ENCODE peak calls at places on chromosomes 3 and 15, in four cellular contexts. O, H, R and B are unnamed samples.

GRCh38 chr3:129633751-129634481 is 27.4 kb upstream of the PLXND1 start:
- DNase-seq in O (no peak), H (no peak), R (no peak), B (no peak)

GRCh38 chr15:63073497-63074172 is 31.1 kb downstream of the TPM1 start:
- DNase-seq in O (no peak), H (no peak), R (no peak), B (no peak)

GRCh38 chr3:148654433-148654832 is 43.3 kb upstream of the AGTR1 start:
- DNase-seq in O (no peak), H (no peak), R (no peak), B (no peak)

GRCh38 chr15:61327019-61327631 is 98.0 kb upstream of the RORA start:
- DNase-seq in O (peak; percentile 45), H (peak; percentile 63), R (no peak), B (no peak)

GRCh38 chr15:24961967-24962366 is 7.2 kb downstream of the SNRPN start:
- DNase-seq in O (no peak), H (no peak), R (no peak), B (no peak)

GRCh38 chr15:75362642-75363249 is 5.7 kb downstream of the MAN2C1 start:
- DNase-seq in O (no peak), H (no peak), R (no peak), B (no peak)

GRCh38 chr3:134655706-134656105 is 4.9 kb upstream of the KY start:
- DNase-seq in O (no peak), H (no peak), R (no peak), B (no peak)

GRCh38 chr3:45693941-45694521 is 4.8 kb downstream of the SACM1L start:
- DNase-seq in O (no peak), H (no peak), R (no peak), B (no peak)

GRCh38 chr3:106333911-106334618 is 465.3 kb upstream of the CBLB start:
- DNase-seq in O (no peak), H (no peak), R (no peak), B (no peak)

GRCh38 chr3:22962244-22962643 is 240.9 kb upstream of the UBE2E2 start:
- DNase-seq in O (no peak), H (no peak), R (no peak), B (no peak)

GRCh38 chr3:67733269-67733950 is 79.0 kb upstream of the SUCLG2 start:
- DNase-seq in O (no peak), H (no peak), R (no peak), B (no peak)

GRCh38 chr3:39028466-39028865 is 23.3 kb downstream of the SCN11A start:
- DNase-seq in O (no peak), H (no peak), R (no peak), B (no peak)

GRCh38 chr15:76209948-76210347 is 101.3 kb downstream of the ETFA start:
- DNase-seq in O (no peak), H (no peak), R (no peak), B (no peak)

GRCh38 chr15:37824717-37825382 is 109.6 kb upstream of the TMCO5A start:
- DNase-seq in O (no peak), H (no peak), R (no peak), B (peak; percentile 2)

GRCh38 chr15:72516734-72517133 is 42.6 kb downstream of the ARIH1 start:
- DNase-seq in O (no peak), H (no peak), R (no peak), B (no peak)

GRCh38 chr3:61114316-61114953 is 136.8 kb downstream of the FHIT start:
- DNase-seq in O (no peak), H (no peak), R (no peak), B (no peak)

GRCh38 chr15:77021803-77022381 is 27.0 kb downstream of the PSTPIP1 start:
- DNase-seq in O (peak; percentile 81), H (no peak), R (no peak), B (no peak)

GRCh38 chr3:23051240-23052140 is 151.6 kb upstream of the UBE2E2 start:
- DNase-seq in O (no peak), H (no peak), R (no peak), B (no peak)

GRCh38 chr3:135503429-135504083 is 462.0 kb upstream of the PPP2R3A start:
- DNase-seq in O (no peak), H (peak; percentile 93), R (peak; percentile 81), B (peak; percentile 20)

GRCh38 chr15:92797168-92798052 is 102.7 kb upstream of the CHD2 start:
- DNase-seq in O (peak; percentile 68), H (peak; percentile 56), R (no peak), B (peak; percentile 78)

GRCh38 chr3:189041482-189042090 is 130.2 kb upstream of the TPRG1 start:
- DNase-seq in O (peak; percentile 10), H (peak; percentile 30), R (no peak), B (peak; percentile 58)

GRCh38 chr3:12984023-12984823 is 89.0 kb downstream of the IQSEC1 start:
- DNase-seq in O (peak; percentile 58), H (peak; percentile 23), R (peak; percentile 60), B (peak; percentile 79)

GRCh38 chr3:35970793-35971192 is 331.5 kb downstream of the ARPP21 start:
- DNase-seq in O (no peak), H (no peak), R (no peak), B (no peak)

GRCh38 chr3:65412591-65412990 is 626.1 kb downstream of the MAGI1 start:
- DNase-seq in O (no peak), H (no peak), R (peak; percentile 43), B (peak; percentile 45)

GRCh38 chr3:103085465-103085864 is 650.6 kb downstream of the ZPLD1 start:
- DNase-seq in O (no peak), H (no peak), R (no peak), B (peak; percentile 10)

GRCh38 chr3:40265181-40265580 is 44.3 kb upstream of the EIF1B start:
- DNase-seq in O (no peak), H (no peak), R (no peak), B (no peak)